ENCODE peak calls at places on chromosomes 11 and 22, in four cellular contexts. One of them, this sample, is unnamed.

GRCh38 chr11:71339178-71339881 is 87.0 kb upstream of the SHANK2 start:
- DNase-seq in globus pallidus: no peak
- DNase-seq in KBM-7: no peak
- DNase-seq in sciatic nerve: peak; percentile 36
- DNase-seq in this sample: no peak

GRCh38 chr11:46367244-46367915 is 14.1 kb upstream of the MDK start:
- DNase-seq in globus pallidus: peak; percentile 65
- DNase-seq in KBM-7: peak; percentile 69
- DNase-seq in sciatic nerve: peak; percentile 88
- DNase-seq in this sample: no peak

GRCh38 chr11:70111269-70112016 is 33.3 kb downstream of the ANO1 start:
- DNase-seq in globus pallidus: no peak
- DNase-seq in KBM-7: peak; percentile 88
- DNase-seq in sciatic nerve: no peak
- DNase-seq in this sample: no peak

GRCh38 chr11:44065161-44065571 is 904 bp upstream of the ACCS start:
- DNase-seq in globus pallidus: no peak
- DNase-seq in KBM-7: no peak
- DNase-seq in sciatic nerve: no peak
- DNase-seq in this sample: peak; percentile 15

GRCh38 chr11:68498313-68498712 is 37.8 kb downstream of the PPP6R3 start:
- DNase-seq in globus pallidus: no peak
- DNase-seq in KBM-7: no peak
- DNase-seq in sciatic nerve: no peak
- DNase-seq in this sample: no peak

GRCh38 chr11:128894296-128894681 is 3.1 kb downstream of the KCNJ5 start:
- DNase-seq in globus pallidus: no peak
- DNase-seq in KBM-7: no peak
- DNase-seq in sciatic nerve: no peak
- DNase-seq in this sample: no peak

GRCh38 chr11:2136209-2136951 is 2.8 kb downstream of the IGF2 start:
- DNase-seq in globus pallidus: no peak
- DNase-seq in KBM-7: no peak
- DNase-seq in sciatic nerve: no peak
- DNase-seq in this sample: no peak

GRCh38 chr11:9787981-9788521 is 124.2 kb downstream of the SWAP70 start:
- DNase-seq in globus pallidus: peak; percentile 5
- DNase-seq in KBM-7: peak; percentile 92
- DNase-seq in sciatic nerve: no peak
- DNase-seq in this sample: no peak

GRCh38 chr11:2714463-2714800 is 14.6 kb upstream of the KCNQ1OT1 start:
- DNase-seq in globus pallidus: no peak
- DNase-seq in KBM-7: no peak
- DNase-seq in sciatic nerve: no peak
- DNase-seq in this sample: no peak

GRCh38 chr22:44523981-44524759 is 26.1 kb upstream of the RTL6 start:
- DNase-seq in globus pallidus: no peak
- DNase-seq in KBM-7: no peak
- DNase-seq in sciatic nerve: no peak
- DNase-seq in this sample: no peak

GRCh38 chr22:28246392-28246791 is 327.3 kb upstream of the PITPNB start:
- DNase-seq in globus pallidus: no peak
- DNase-seq in KBM-7: no peak
- DNase-seq in sciatic nerve: no peak
- DNase-seq in this sample: no peak

GRCh38 chr11:94002226-94002625 is 18.9 kb upstream of the HEPHL1 start:
- DNase-seq in globus pallidus: no peak
- DNase-seq in KBM-7: no peak
- DNase-seq in sciatic nerve: no peak
- DNase-seq in this sample: no peak

GRCh38 chr11:106642331-106642730 is 375.9 kb downstream of the GUCY1A2 start:
- DNase-seq in globus pallidus: no peak
- DNase-seq in KBM-7: no peak
- DNase-seq in sciatic nerve: no peak
- DNase-seq in this sample: no peak

GRCh38 chr11:104531075-104531474 is 367.1 kb upstream of the PDGFD start:
- DNase-seq in globus pallidus: no peak
- DNase-seq in KBM-7: peak; percentile 42
- DNase-seq in sciatic nerve: no peak
- DNase-seq in this sample: no peak

GRCh38 chr11:28460348-28460747 is 352.2 kb downstream of the METTL15 start:
- DNase-seq in globus pallidus: no peak
- DNase-seq in KBM-7: no peak
- DNase-seq in sciatic nerve: no peak
- DNase-seq in this sample: no peak

GRCh38 chr11:94553938-94554337 is 10.2 kb downstream of the FUT4 start:
- DNase-seq in globus pallidus: no peak
- DNase-seq in KBM-7: no peak
- DNase-seq in sciatic nerve: no peak
- DNase-seq in this sample: no peak

GRCh38 chr11:30585067-30585891 is 874 bp downstream of the MPPED2 start:
- DNase-seq in globus pallidus: peak; percentile 21
- DNase-seq in KBM-7: no peak
- DNase-seq in sciatic nerve: peak; percentile 67
- DNase-seq in this sample: no peak

GRCh38 chr11:66346476-66347424 is 679 bp downstream of the B4GAT1 start:
- DNase-seq in globus pallidus: no peak
- DNase-seq in KBM-7: no peak
- DNase-seq in sciatic nerve: no peak
- DNase-seq in this sample: no peak

GRCh38 chr22:31544481-31545480 is 48.4 kb downstream of the SFI1 start:
- DNase-seq in globus pallidus: no peak
- DNase-seq in KBM-7: no peak
- DNase-seq in sciatic nerve: no peak
- DNase-seq in this sample: no peak

GRCh38 chr11:6687876-6688275 is 4.7 kb upstream of the MRPL17 start:
- DNase-seq in globus pallidus: no peak
- DNase-seq in KBM-7: no peak
- DNase-seq in sciatic nerve: no peak
- DNase-seq in this sample: no peak

GRCh38 chr11:73174495-73174791 is 32.3 kb upstream of the FCHSD2 start:
- DNase-seq in globus pallidus: no peak
- DNase-seq in KBM-7: no peak
- DNase-seq in sciatic nerve: no peak
- DNase-seq in this sample: no peak

GRCh38 chr22:38967451-38968450 is 10.3 kb downstream of the APOBEC3A start:
- DNase-seq in globus pallidus: no peak
- DNase-seq in KBM-7: no peak
- DNase-seq in sciatic nerve: no peak
- DNase-seq in this sample: peak; percentile 41

GRCh38 chr22:19665784-19666662 is 48.3 kb upstream of the SEPTIN5 start:
- DNase-seq in globus pallidus: no peak
- DNase-seq in KBM-7: no peak
- DNase-seq in sciatic nerve: no peak
- DNase-seq in this sample: no peak

GRCh38 chr22:47205081-47205491 is 442.6 kb downstream of the TBC1D22A start:
- DNase-seq in globus pallidus: no peak
- DNase-seq in KBM-7: no peak
- DNase-seq in sciatic nerve: peak; percentile 41
- DNase-seq in this sample: no peak

GRCh38 chr11:113577356-113578163 is 102.4 kb upstream of the DRD2 start:
- DNase-seq in globus pallidus: no peak
- DNase-seq in KBM-7: no peak
- DNase-seq in sciatic nerve: no peak
- DNase-seq in this sample: no peak

GRCh38 chr11:99432677-99433076 is 411.9 kb downstream of the CNTN5 start:
- DNase-seq in globus pallidus: no peak
- DNase-seq in KBM-7: no peak
- DNase-seq in sciatic nerve: no peak
- DNase-seq in this sample: no peak

GRCh38 chr11:31702966-31703365 is 108.2 kb downstream of the PAX6 start:
- DNase-seq in globus pallidus: no peak
- DNase-seq in KBM-7: no peak
- DNase-seq in sciatic nerve: no peak
- DNase-seq in this sample: no peak

GRCh38 chr22:20422965-20423635 is 14.5 kb downstream of the SCARF2 start:
- DNase-seq in globus pallidus: peak; percentile 92
- DNase-seq in KBM-7: no peak
- DNase-seq in sciatic nerve: peak; percentile 78
- DNase-seq in this sample: peak; percentile 90

GRCh38 chr22:24950272-24950902 is 2.1 kb upstream of the KIAA1671 start:
- DNase-seq in globus pallidus: no peak
- DNase-seq in KBM-7: no peak
- DNase-seq in sciatic nerve: no peak
- DNase-seq in this sample: no peak

GRCh38 chr11:64854534-64855502 is 10.4 kb upstream of the CDC42BPG start:
- DNase-seq in globus pallidus: no peak
- DNase-seq in KBM-7: no peak
- DNase-seq in sciatic nerve: no peak
- DNase-seq in this sample: no peak

GRCh38 chr11:19429108-19429760 is 188.5 kb upstream of the E2F8 start:
- DNase-seq in globus pallidus: no peak
- DNase-seq in KBM-7: no peak
- DNase-seq in sciatic nerve: no peak
- DNase-seq in this sample: no peak

This sample was measured in pons.